ENCODE peak calls at places on chromosomes 5 and 9, in ten cellular contexts. Q, D, A, K, B, T, R, W, O and Z are unnamed samples.

GRCh38 chr5:116465411-116465810 is 109.2 kb downstream of the SEMA6A start:
- DNase-seq in Q (no peak), D (no peak), A (no peak), K (no peak), B (no peak), T (no peak), R (no peak), W (no peak), O (no peak), Z (no peak)

GRCh38 chr5:38847549-38848341 is 1.9 kb downstream of the OSMR start:
- DNase-seq in Q (no peak), D (no peak), A (no peak), K (no peak), B (no peak), T (peak), R (no peak), W (no peak), O (no peak), Z (no peak)

GRCh38 chr5:7916171-7916804 is 47.3 kb downstream of the MTRR start:
- DNase-seq in Q (no peak), D (no peak), A (no peak), K (no peak), B (no peak), T (peak), R (no peak), W (no peak), O (no peak), Z (no peak)

GRCh38 chr5:123455095-123455494 is 31.9 kb upstream of the CEP120 start:
- DNase-seq in Q (no peak), D (no peak), A (no peak), K (no peak), B (no peak), T (no peak), R (no peak), W (no peak), O (no peak), Z (no peak)

GRCh38 chr9:120689860-120690259 is 24.4 kb downstream of the MEGF9 start:
- DNase-seq in Q (no peak), D (no peak), A (no peak), K (no peak), B (peak), T (peak), R (no peak), W (no peak), O (peak), Z (no peak)

GRCh38 chr9:27865031-27865438 is 291.8 kb upstream of the C9orf72 start:
- DNase-seq in Q (no peak), D (no peak), A (no peak), K (no peak), B (no peak), T (peak), R (no peak), W (no peak), O (peak), Z (no peak)

GRCh38 chr9:127991017-127991756 is 10.4 kb upstream of the EEIG1 start:
- DNase-seq in Q (no peak), D (no peak), A (no peak), K (no peak), B (peak), T (no peak), R (no peak), W (no peak), O (peak), Z (no peak)

GRCh38 chr5:29794146-29794787 is 1399.2 kb upstream of the CDH6 start:
- DNase-seq in Q (no peak), D (no peak), A (no peak), K (no peak), B (no peak), T (no peak), R (no peak), W (no peak), O (no peak), Z (no peak)

GRCh38 chr5:31937226-31937625 is 236.9 kb downstream of the GOLPH3 start:
- DNase-seq in Q (no peak), D (no peak), A (no peak), K (no peak), B (no peak), T (peak), R (no peak), W (no peak), O (no peak), Z (no peak)

GRCh38 chr5:86461169-86461956 is 156.4 kb upstream of the COX7C start:
- DNase-seq in Q (no peak), D (no peak), A (no peak), K (no peak), B (no peak), T (no peak), R (no peak), W (no peak), O (no peak), Z (no peak)

GRCh38 chr9:99391937-99392574 is 170.0 kb downstream of the SEC61B start:
- DNase-seq in Q (no peak), D (no peak), A (no peak), K (no peak), B (no peak), T (no peak), R (no peak), W (no peak), O (no peak), Z (no peak)